ENCODE peak calls at places on chromosomes 4 and X, in six cellular contexts. One of them, this sample, is unnamed. For H3K4me1, the result is how much of the 10 kb centered on the place peaks cover.

GRCh38 chr4:88628746-88629145 is 36.5 kb downstream of the HERC3 start:
- DNase-seq in PC-9: no peak
- DNase-seq in heart right ventricle: no peak
- DNase-seq in endothelial cell of umbilical vein: no peak
- DNase-seq in left ventricle myocardium inferior: no peak
- DNase-seq in testis: no peak
- DNase-seq in this sample: no peak

GRCh38 chrX:49029876-49030275 is 13.3 kb downstream of the TFE3 start:
- DNase-seq in PC-9: peak
- DNase-seq in heart right ventricle: no peak
- DNase-seq in endothelial cell of umbilical vein: no peak
- DNase-seq in left ventricle myocardium inferior: no peak
- DNase-seq in testis: no peak
- DNase-seq in this sample: no peak

GRCh38 chrX:20973038-20973437 is 401.2 kb upstream of the CNKSR2 start:
- DNase-seq in PC-9: no peak
- DNase-seq in heart right ventricle: no peak
- DNase-seq in endothelial cell of umbilical vein: no peak
- DNase-seq in left ventricle myocardium inferior: no peak
- DNase-seq in testis: no peak
- DNase-seq in this sample: no peak

GRCh38 chrX:134628663-134629062 is 29.6 kb downstream of the PLAC1 start:
- DNase-seq in PC-9: no peak
- DNase-seq in heart right ventricle: no peak
- DNase-seq in endothelial cell of umbilical vein: no peak
- DNase-seq in left ventricle myocardium inferior: no peak
- DNase-seq in testis: no peak
- DNase-seq in this sample: no peak

GRCh38 chrX:7294483-7294882 is 146.5 kb upstream of the PUDP start:
- DNase-seq in PC-9: no peak
- DNase-seq in heart right ventricle: no peak
- DNase-seq in endothelial cell of umbilical vein: no peak
- DNase-seq in left ventricle myocardium inferior: no peak
- DNase-seq in testis: no peak
- DNase-seq in this sample: no peak

GRCh38 chr4:39458505-39459300 is at the start of the genes LIAS and RPL9:
- DNase-seq in PC-9: peak
- DNase-seq in heart right ventricle: peak
- DNase-seq in endothelial cell of umbilical vein: peak
- DNase-seq in left ventricle myocardium inferior: peak
- DNase-seq in testis: peak
- DNase-seq in this sample: peak

GRCh38 chr4:67651536-67651935 is 49.4 kb downstream of the UBA6 start:
- DNase-seq in PC-9: no peak
- DNase-seq in heart right ventricle: no peak
- DNase-seq in endothelial cell of umbilical vein: peak
- DNase-seq in left ventricle myocardium inferior: no peak
- DNase-seq in testis: no peak
- DNase-seq in this sample: no peak

GRCh38 chr4:30429813-30430466 is 290.2 kb upstream of the PCDH7 start:
- DNase-seq in PC-9: no peak
- DNase-seq in heart right ventricle: no peak
- DNase-seq in endothelial cell of umbilical vein: peak
- DNase-seq in left ventricle myocardium inferior: no peak
- DNase-seq in testis: no peak
- DNase-seq in this sample: no peak

GRCh38 chr4:17811078-17811603 is 362 bp downstream of the NCAPG start:
- DNase-seq in PC-9: no peak
- DNase-seq in heart right ventricle: no peak
- DNase-seq in endothelial cell of umbilical vein: no peak
- DNase-seq in left ventricle myocardium inferior: peak
- DNase-seq in testis: peak
- DNase-seq in this sample: no peak

GRCh38 chr4:105923507-105924238 is 28.4 kb downstream of the NPNT start:
- DNase-seq in PC-9: no peak
- DNase-seq in heart right ventricle: no peak
- DNase-seq in endothelial cell of umbilical vein: no peak
- DNase-seq in left ventricle myocardium inferior: no peak
- DNase-seq in testis: peak
- DNase-seq in this sample: no peak

GRCh38 chr4:75668596-75668995 is 4.6 kb downstream of the G3BP2 start:
- DNase-seq in PC-9: no peak
- DNase-seq in heart right ventricle: no peak
- DNase-seq in endothelial cell of umbilical vein: no peak
- DNase-seq in left ventricle myocardium inferior: no peak
- DNase-seq in testis: no peak
- DNase-seq in this sample: no peak
- H3K4me1 ChIP-seq in PC-9: under half
- H3K4me1 ChIP-seq in heart right ventricle: under half
- H3K4me1 ChIP-seq in endothelial cell of umbilical vein: under half
- H3K4me1 ChIP-seq in left ventricle myocardium inferior: half or more
- H3K4me1 ChIP-seq in testis: under half
- H3K4me1 ChIP-seq in this sample: under half

GRCh38 chrX:148588649-148589310 is 88.4 kb downstream of the AFF2 start:
- DNase-seq in PC-9: no peak
- DNase-seq in heart right ventricle: no peak
- DNase-seq in endothelial cell of umbilical vein: no peak
- DNase-seq in left ventricle myocardium inferior: no peak
- DNase-seq in testis: no peak
- DNase-seq in this sample: no peak
- H3K4me3 ChIP-seq in PC-9: no peak
- H3K4me3 ChIP-seq in heart right ventricle: no peak
- H3K4me3 ChIP-seq in endothelial cell of umbilical vein: no peak
- H3K4me3 ChIP-seq in left ventricle myocardium inferior: no peak
- H3K4me3 ChIP-seq in testis: no peak
- H3K4me3 ChIP-seq in this sample: no peak

GRCh38 chr4:155411546-155411945 is 34.8 kb upstream of the MAP9 start:
- DNase-seq in PC-9: no peak
- DNase-seq in heart right ventricle: no peak
- DNase-seq in endothelial cell of umbilical vein: no peak
- DNase-seq in left ventricle myocardium inferior: no peak
- DNase-seq in testis: no peak
- DNase-seq in this sample: no peak
- H3K27ac ChIP-seq in PC-9: no peak
- H3K27ac ChIP-seq in heart right ventricle: no peak
- H3K27ac ChIP-seq in endothelial cell of umbilical vein: no peak
- H3K27ac ChIP-seq in left ventricle myocardium inferior: no peak
- H3K27ac ChIP-seq in testis: no peak
- H3K27ac ChIP-seq in this sample: no peak

GRCh38 chr4:184286346-184286745 is 68.7 kb upstream of the ENPP6 start:
- DNase-seq in PC-9: no peak
- DNase-seq in heart right ventricle: no peak
- DNase-seq in endothelial cell of umbilical vein: no peak
- DNase-seq in left ventricle myocardium inferior: no peak
- DNase-seq in testis: peak
- DNase-seq in this sample: no peak
- H3K4me1 ChIP-seq in PC-9: under half
- H3K4me1 ChIP-seq in heart right ventricle: under half
- H3K4me1 ChIP-seq in endothelial cell of umbilical vein: under half
- H3K4me1 ChIP-seq in left ventricle myocardium inferior: under half
- H3K4me1 ChIP-seq in testis: under half
- H3K4me1 ChIP-seq in this sample: under half

DNA sequence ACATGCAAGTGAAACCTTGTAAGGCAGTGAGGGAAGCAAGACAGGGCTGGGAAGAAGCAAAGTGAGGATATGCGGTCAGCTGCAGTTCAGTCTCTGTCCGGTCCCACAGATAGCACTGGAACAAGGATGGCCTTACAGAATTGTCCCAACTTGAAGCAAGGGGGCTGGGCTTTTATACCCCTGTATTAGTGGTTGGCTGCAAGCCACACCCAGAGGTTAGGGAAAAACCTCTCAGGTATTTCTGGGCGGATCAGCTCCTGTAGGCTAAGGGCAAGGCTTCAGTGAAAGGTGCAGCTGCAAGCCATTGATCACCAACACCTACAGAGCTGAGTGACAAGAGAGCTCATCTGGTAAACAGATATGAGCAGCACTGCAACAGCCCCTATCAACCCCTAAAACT is 89.0 kb downstream of the KDR start:
- DNase-seq in PC-9: peak
- DNase-seq in heart right ventricle: no peak
- DNase-seq in endothelial cell of umbilical vein: no peak
- DNase-seq in left ventricle myocardium inferior: no peak
- DNase-seq in testis: no peak
- DNase-seq in this sample: no peak
- H3K4me3 ChIP-seq in PC-9: no peak
- H3K4me3 ChIP-seq in heart right ventricle: no peak
- H3K4me3 ChIP-seq in endothelial cell of umbilical vein: no peak
- H3K4me3 ChIP-seq in left ventricle myocardium inferior: no peak
- H3K4me3 ChIP-seq in testis: no peak
- H3K4me3 ChIP-seq in this sample: no peak

DNA sequence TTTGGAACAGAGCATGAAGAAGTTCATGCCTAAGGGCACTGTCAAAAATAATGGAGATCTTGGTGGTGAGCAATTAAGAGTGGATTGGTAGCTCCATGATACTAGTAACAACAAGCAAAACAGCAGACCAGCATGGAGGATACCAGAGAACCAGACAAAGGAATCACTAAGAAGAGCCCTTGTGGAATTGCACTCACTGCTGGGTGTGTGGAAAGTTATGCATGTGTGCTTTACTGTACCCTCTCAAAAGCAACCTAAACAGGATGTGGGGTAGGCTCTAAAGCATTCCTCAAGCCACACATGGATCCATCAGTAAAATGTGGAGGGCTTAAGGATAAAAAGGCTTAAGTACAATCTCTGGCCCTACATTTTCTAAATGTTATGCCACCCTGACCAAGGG is 69.5 kb downstream of the AR start:
- DNase-seq in PC-9: no peak
- DNase-seq in heart right ventricle: no peak
- DNase-seq in endothelial cell of umbilical vein: peak
- DNase-seq in left ventricle myocardium inferior: no peak
- DNase-seq in testis: no peak
- DNase-seq in this sample: no peak
- H3K27ac ChIP-seq in PC-9: peak
- H3K27ac ChIP-seq in heart right ventricle: no peak
- H3K27ac ChIP-seq in endothelial cell of umbilical vein: peak
- H3K27ac ChIP-seq in left ventricle myocardium inferior: no peak
- H3K27ac ChIP-seq in testis: no peak
- H3K27ac ChIP-seq in this sample: no peak

This sample was measured in sigmoid colon.